ENCODE peak calls at places on chromosomes 4 and X, in nine cellular contexts. K, V, W, M, T, H, C, I and G are unnamed samples.

GRCh38 chrX:153684447-153685178 is 3.1 kb upstream of the SLC6A8 start:
- DNase-seq in C (no peak), V (no peak), M (no peak), T (peak; percentile 13), K (no peak), H (no peak), W (no peak), I (no peak), G (no peak)

GRCh38 chrX:122046815-122047214 is 999.4 kb downstream of the GLUD2 start:
- DNase-seq in T (no peak), M (no peak), V (no peak), C (no peak), W (no peak), I (no peak), K (no peak), H (no peak), G (no peak)

GRCh38 chr4:8828869-8829268 is 42.8 kb downstream of the HMX1 start:
- DNase-seq in H (no peak), W (no peak), I (no peak), C (no peak), M (no peak), K (no peak), T (no peak), V (no peak), G (no peak)

GRCh38 chr4:82667761-82668505 is 106.1 kb upstream of the TMEM150C start:
- DNase-seq in C (no peak), K (no peak), T (no peak), W (no peak), V (no peak), M (no peak), H (no peak), I (no peak), G (no peak)

GRCh38 chr4:170049793-170050192 is 23.6 kb upstream of the MFAP3L start:
- DNase-seq in W (no peak), I (no peak), C (no peak), H (no peak), M (no peak), T (no peak), K (no peak), V (no peak), G (no peak)

GRCh38 chrX:19886375-19886774 is 1.0 kb downstream of the SH3KBP1 start:
- DNase-seq in I (no peak), W (no peak), M (no peak), H (no peak), K (peak; percentile 4), T (no peak), V (no peak), C (no peak), G (no peak)

GRCh38 chr4:6032249-6033244 is 14.3 kb upstream of the C4orf50 start:
- DNase-seq in T (no peak), I (no peak), V (no peak), W (no peak), H (no peak), K (no peak), M (no peak), C (no peak), G (no peak)

GRCh38 chr4:105153749-105154148 is 7.1 kb downstream of the TET2 start:
- DNase-seq in H (no peak), T (no peak), W (no peak), C (no peak), I (no peak), M (no peak), V (no peak), K (no peak), G (no peak)

GRCh38 chr4:117311215-117311614 is 225.8 kb upstream of the TRAM1L1 start:
- DNase-seq in C (no peak), I (no peak), W (no peak), K (no peak), V (no peak), T (no peak), H (no peak), M (no peak), G (no peak)

GRCh38 chr4:8575457-8575856 is 4.7 kb upstream of the GPR78 start:
- DNase-seq in I (no peak), C (no peak), W (no peak), H (no peak), V (no peak), K (no peak), M (no peak), T (no peak), G (no peak)

GRCh38 chr4:139540637-139541036 is 15.4 kb downstream of the SETD7 start:
- DNase-seq in V (no peak), W (no peak), T (no peak), C (no peak), H (no peak), K (no peak), M (no peak), I (no peak), G (peak; percentile 32)
- H3K4me3 ChIP-seq in V (no peak overlapping the region), W (no peak overlapping the region), T (no peak overlapping the region), C (no peak overlapping the region), H (no peak overlapping the region), K (no peak overlapping the region), M (no peak overlapping the region), I (no peak overlapping the region), G (no peak overlapping the region)

GRCh38 chr4:40196724-40197281 is at the start of gene RHOH:
- DNase-seq in C (no peak), V (peak; percentile 93), M (peak; percentile 82), T (no peak), H (peak; percentile 37), I (no peak), K (no peak), W (no peak), G (no peak)

GRCh38 chr4:40196260-40196659 is 571 bp upstream of the RHOH start:
- DNase-seq in M (no peak), W (no peak), K (no peak), C (no peak), I (no peak), H (no peak), T (no peak), V (peak; percentile 78), G (no peak)

GRCh38 chr4:40194602-40195161 is 2.1 kb upstream of the RHOH start:
- DNase-seq in M (peak; percentile 69), H (no peak), K (no peak), I (no peak), V (peak; percentile 72), C (no peak), T (no peak), W (no peak), G (no peak)

GRCh38 chr4:40193578-40193977 is 3.3 kb upstream of the RHOH start:
- DNase-seq in V (no peak), H (no peak), K (no peak), M (no peak), C (no peak), I (no peak), T (no peak), W (no peak), G (no peak)

DNA sequence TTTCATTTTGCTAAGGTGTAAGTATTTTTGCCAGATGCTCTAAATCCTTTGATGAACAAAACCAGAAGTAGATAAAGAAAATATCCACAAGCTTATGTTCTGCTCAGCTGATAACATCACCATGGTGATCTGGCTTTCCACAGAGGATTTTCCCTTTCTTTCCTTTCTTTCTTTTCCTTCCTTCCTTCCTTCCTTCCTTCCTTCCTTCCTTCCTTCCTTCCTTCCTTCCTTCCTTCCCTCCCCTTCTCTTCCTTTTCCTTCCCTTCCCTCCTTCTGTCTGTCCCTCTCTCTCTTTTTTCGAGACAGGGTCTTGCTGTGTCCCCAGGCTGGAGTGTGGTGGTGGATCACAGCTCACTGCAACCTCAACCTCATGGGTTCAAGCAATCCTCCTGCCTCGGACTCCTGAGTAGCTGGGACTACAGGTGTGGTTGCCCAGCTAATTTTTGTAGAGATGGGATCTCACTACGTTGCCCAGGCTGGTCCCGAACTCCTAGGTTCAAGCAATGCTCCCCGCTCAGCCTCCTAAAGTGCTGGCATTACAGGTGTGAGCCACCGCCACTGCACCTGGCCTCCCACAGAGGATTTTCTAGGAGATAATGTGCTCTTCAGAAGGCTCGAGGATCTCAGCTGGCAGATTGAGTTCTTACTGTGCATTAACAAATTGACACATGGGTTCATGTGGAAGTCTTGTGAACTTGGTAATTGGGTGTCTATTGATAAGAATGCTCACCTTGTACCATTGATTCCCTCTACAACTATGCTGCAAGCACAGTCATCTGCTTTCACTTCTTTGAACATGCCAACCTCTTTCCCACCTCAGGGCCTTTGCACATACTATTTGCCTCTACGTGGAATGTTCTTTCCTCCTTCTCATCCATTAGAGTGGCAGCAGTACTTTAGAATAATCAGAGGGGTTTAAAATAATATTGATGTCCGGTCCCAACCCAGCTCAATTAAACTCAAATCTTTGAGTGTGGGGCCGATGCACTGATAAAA is 1.4 kb upstream of the RHOH start:
- DNase-seq in T (no peak), C (no peak), H (no peak), I (no peak), V (peak; percentile 51), K (no peak), M (no peak), W (no peak), G (no peak)
- H3K27ac ChIP-seq in T (no peak overlapping the region), C (no peak overlapping the region), H (peak overlapping the region; percentile 52), I (peak overlapping the region; percentile 60), V (peak overlapping the region; percentile 93), K (no peak overlapping the region), M (peak overlapping the region; percentile 89), W (no peak overlapping the region), G (no peak overlapping the region)

DNA sequence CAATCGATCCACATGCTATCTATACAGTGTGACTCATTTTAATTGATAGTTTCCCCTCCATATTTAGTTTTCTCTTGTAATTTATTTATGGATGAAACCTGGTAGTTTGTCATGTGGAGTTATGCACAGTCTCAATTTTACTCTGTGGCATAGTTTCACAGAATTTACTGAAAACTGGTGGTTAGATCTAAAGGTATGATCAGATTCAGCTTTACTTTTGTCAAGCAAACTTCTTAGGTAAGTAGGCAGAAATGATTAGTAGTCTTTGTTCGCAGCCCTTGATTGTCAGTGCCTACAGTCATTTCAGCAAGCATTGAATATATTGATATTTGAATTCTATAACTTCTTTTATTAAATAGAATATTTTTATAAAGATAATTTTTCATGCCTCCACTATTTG is 2.5 kb downstream of the ADD1 start:
- DNase-seq in W (no peak), K (no peak), M (no peak), I (no peak), H (no peak), V (no peak), C (no peak), T (no peak), G (no peak)
- H3K4me1 ChIP-seq in W (peaks cover 18% of the 10 kb centered on the region), K (peaks cover 14% of the 10 kb centered on the region), M (peaks cover 53% of the 10 kb centered on the region), I (peaks cover 19% of the 10 kb centered on the region), H (peaks cover 12% of the 10 kb centered on the region), V (peaks cover 25% of the 10 kb centered on the region), C (no peaks in the 10 kb centered on the region), T (peaks cover 58% of the 10 kb centered on the region), G (peaks cover 30% of the 10 kb centered on the region)

DNA sequence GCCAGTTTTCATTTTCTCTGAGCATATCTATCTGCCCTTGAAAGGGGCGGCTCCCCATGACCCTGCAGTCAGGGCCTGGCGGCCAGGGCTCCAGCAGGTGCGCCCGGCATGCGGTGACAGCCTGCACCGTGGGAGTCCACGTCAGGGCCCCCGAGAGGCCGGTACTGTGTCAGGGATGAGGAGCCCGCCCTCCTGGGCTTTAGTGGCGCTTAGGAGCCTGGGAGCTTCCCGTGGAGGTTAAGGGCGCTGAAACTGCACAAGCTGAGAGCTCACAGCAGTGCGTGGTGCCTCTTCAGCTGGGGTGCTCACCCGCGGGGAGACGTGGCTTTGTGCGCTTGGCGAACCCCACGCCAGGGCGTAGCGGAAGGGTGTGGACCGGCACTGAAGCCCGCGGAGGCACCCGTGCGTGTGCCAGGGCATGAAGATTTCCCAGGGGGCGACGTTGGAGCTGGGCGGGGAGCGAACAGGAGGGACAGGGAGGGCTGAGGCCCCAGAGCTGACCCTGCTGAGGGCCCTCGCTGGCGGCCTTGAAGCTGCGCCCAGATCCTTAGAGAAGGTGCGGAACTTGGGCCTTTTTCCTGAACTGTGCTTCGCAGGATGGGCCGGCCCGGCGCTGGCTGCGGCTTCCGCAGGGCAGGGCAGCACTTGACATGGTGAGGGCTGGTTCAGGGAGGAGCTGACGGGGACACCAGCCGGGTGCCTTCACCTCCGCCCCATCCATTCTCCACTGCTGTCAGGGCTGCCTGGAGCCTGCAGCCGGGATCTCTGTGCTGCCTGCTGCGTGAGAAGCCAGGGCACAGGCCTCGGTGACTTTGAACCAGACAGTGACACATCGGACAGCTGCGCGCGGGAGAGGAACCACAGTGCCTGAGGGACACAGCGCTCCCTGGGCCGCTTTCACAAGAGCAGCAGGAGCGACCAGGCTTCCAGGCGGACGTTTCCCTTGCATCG is 32.9 kb downstream of the HTT-AS start:
- DNase-seq in V (peak; percentile 21), T (peak; percentile 65), I (no peak), K (peak; percentile 63), C (peak; percentile 79), W (no peak), H (peak; percentile 63), M (peak; percentile 71), G (peak; percentile 62)
- H3K4me3 ChIP-seq in V (peak overlapping the region; percentile 52), T (peak overlapping the region; percentile 17), I (no peak overlapping the region), K (peak overlapping the region; percentile 74), C (peak overlapping the region; percentile 49), W (no peak overlapping the region), H (peak overlapping the region; percentile 44), M (peak overlapping the region; percentile 53), G (peak overlapping the region; percentile 48)